ENCODE peak calls at places on chromosomes 5 and 9, in seven cellular contexts. One of them, this sample, is unnamed.

GRCh38 chr5:176901260-176902101 is 2.3 kb upstream of the HK3 start:
- DNase-seq in HFF-Myc: no peak
- DNase-seq in GM04504: no peak
- DNase-seq in AG09309: no peak
- DNase-seq in transverse colon: no peak
- DNase-seq in activated T-helper 1 cell treated with anti-CD3 and anti-CD28 coated beads, Interleukin-12 subunit alpha, Interleukin-12 subunit beta, Interleukin-2, Interleukin-4 antibody, amounts not matched to agents 30 ng/mL and 10 ng/mL and 1 ng/mL, durations not matched to agents 14 hours and 24 hours and 36 hours: no peak
- DNase-seq in hippocampal formation: no peak
- DNase-seq in this sample: no peak

GRCh38 chr5:7537573-7537972 is 141.6 kb downstream of the ADCY2 start:
- DNase-seq in transverse colon: no peak
- DNase-seq in GM04504: no peak
- DNase-seq in activated T-helper 1 cell treated with anti-CD3 and anti-CD28 coated beads, Interleukin-12 subunit alpha, Interleukin-12 subunit beta, Interleukin-2, Interleukin-4 antibody, amounts not matched to agents 30 ng/mL and 10 ng/mL and 1 ng/mL, durations not matched to agents 14 hours and 24 hours and 36 hours: no peak
- DNase-seq in hippocampal formation: no peak
- DNase-seq in AG09309: no peak
- DNase-seq in HFF-Myc: no peak
- DNase-seq in this sample: no peak

GRCh38 chr5:157059891-157060290 is 975 bp upstream of the HAVCR1 start:
- DNase-seq in activated T-helper 1 cell treated with anti-CD3 and anti-CD28 coated beads, Interleukin-12 subunit alpha, Interleukin-12 subunit beta, Interleukin-2, Interleukin-4 antibody, amounts not matched to agents 30 ng/mL and 10 ng/mL and 1 ng/mL, durations not matched to agents 14 hours and 24 hours and 36 hours: no peak
- DNase-seq in AG09309: peak; percentile 7
- DNase-seq in transverse colon: no peak
- DNase-seq in hippocampal formation: no peak
- DNase-seq in HFF-Myc: no peak
- DNase-seq in GM04504: no peak
- DNase-seq in this sample: no peak

GRCh38 chr9:113516840-113517577 is 53.5 kb downstream of the RGS3 start:
- DNase-seq in hippocampal formation: no peak
- DNase-seq in activated T-helper 1 cell treated with anti-CD3 and anti-CD28 coated beads, Interleukin-12 subunit alpha, Interleukin-12 subunit beta, Interleukin-2, Interleukin-4 antibody, amounts not matched to agents 30 ng/mL and 10 ng/mL and 1 ng/mL, durations not matched to agents 14 hours and 24 hours and 36 hours: peak; percentile 67
- DNase-seq in GM04504: no peak
- DNase-seq in AG09309: no peak
- DNase-seq in HFF-Myc: no peak
- DNase-seq in transverse colon: peak; percentile 63
- DNase-seq in this sample: no peak

GRCh38 chr5:175279506-175279905 is 164.5 kb downstream of the DRD1 start:
- DNase-seq in transverse colon: no peak
- DNase-seq in activated T-helper 1 cell treated with anti-CD3 and anti-CD28 coated beads, Interleukin-12 subunit alpha, Interleukin-12 subunit beta, Interleukin-2, Interleukin-4 antibody, amounts not matched to agents 30 ng/mL and 10 ng/mL and 1 ng/mL, durations not matched to agents 14 hours and 24 hours and 36 hours: no peak
- DNase-seq in GM04504: no peak
- DNase-seq in hippocampal formation: no peak
- DNase-seq in AG09309: no peak
- DNase-seq in HFF-Myc: no peak
- DNase-seq in this sample: no peak

GRCh38 chr5:141234109-141234508 is 11.0 kb downstream of the PCDHB14 start:
- DNase-seq in AG09309: no peak
- DNase-seq in HFF-Myc: no peak
- DNase-seq in activated T-helper 1 cell treated with anti-CD3 and anti-CD28 coated beads, Interleukin-12 subunit alpha, Interleukin-12 subunit beta, Interleukin-2, Interleukin-4 antibody, amounts not matched to agents 30 ng/mL and 10 ng/mL and 1 ng/mL, durations not matched to agents 14 hours and 24 hours and 36 hours: no peak
- DNase-seq in transverse colon: no peak
- DNase-seq in GM04504: no peak
- DNase-seq in hippocampal formation: no peak
- DNase-seq in this sample: no peak

GRCh38 chr5:40464461-40464860 is 215.3 kb upstream of the PTGER4 start:
- DNase-seq in GM04504: no peak
- DNase-seq in hippocampal formation: no peak
- DNase-seq in transverse colon: no peak
- DNase-seq in AG09309: no peak
- DNase-seq in HFF-Myc: no peak
- DNase-seq in activated T-helper 1 cell treated with anti-CD3 and anti-CD28 coated beads, Interleukin-12 subunit alpha, Interleukin-12 subunit beta, Interleukin-2, Interleukin-4 antibody, amounts not matched to agents 30 ng/mL and 10 ng/mL and 1 ng/mL, durations not matched to agents 14 hours and 24 hours and 36 hours: no peak
- DNase-seq in this sample: no peak

GRCh38 chr5:171432581-171433351 is 13.3 kb downstream of the FGF18 start:
- DNase-seq in AG09309: no peak
- DNase-seq in activated T-helper 1 cell treated with anti-CD3 and anti-CD28 coated beads, Interleukin-12 subunit alpha, Interleukin-12 subunit beta, Interleukin-2, Interleukin-4 antibody, amounts not matched to agents 30 ng/mL and 10 ng/mL and 1 ng/mL, durations not matched to agents 14 hours and 24 hours and 36 hours: no peak
- DNase-seq in GM04504: no peak
- DNase-seq in hippocampal formation: no peak
- DNase-seq in HFF-Myc: no peak
- DNase-seq in transverse colon: no peak
- DNase-seq in this sample: no peak

GRCh38 chr9:70563437-70564204 is 149.2 kb upstream of the KLF9 start:
- DNase-seq in GM04504: peak; percentile 77
- DNase-seq in HFF-Myc: no peak
- DNase-seq in transverse colon: peak; percentile 15
- DNase-seq in AG09309: peak; percentile 95
- DNase-seq in activated T-helper 1 cell treated with anti-CD3 and anti-CD28 coated beads, Interleukin-12 subunit alpha, Interleukin-12 subunit beta, Interleukin-2, Interleukin-4 antibody, amounts not matched to agents 30 ng/mL and 10 ng/mL and 1 ng/mL, durations not matched to agents 14 hours and 24 hours and 36 hours: peak; percentile 70
- DNase-seq in hippocampal formation: no peak
- DNase-seq in this sample: no peak

GRCh38 chr9:113934826-113935676 is 58.9 kb downstream of the ZNF618 start:
- DNase-seq in transverse colon: no peak
- DNase-seq in activated T-helper 1 cell treated with anti-CD3 and anti-CD28 coated beads, Interleukin-12 subunit alpha, Interleukin-12 subunit beta, Interleukin-2, Interleukin-4 antibody, amounts not matched to agents 30 ng/mL and 10 ng/mL and 1 ng/mL, durations not matched to agents 14 hours and 24 hours and 36 hours: no peak
- DNase-seq in HFF-Myc: no peak
- DNase-seq in GM04504: no peak
- DNase-seq in AG09309: no peak
- DNase-seq in hippocampal formation: no peak
- DNase-seq in this sample: no peak

GRCh38 chr5:34574976-34575467 is 81.1 kb upstream of the RAI14 start:
- DNase-seq in GM04504: no peak
- DNase-seq in AG09309: no peak
- DNase-seq in hippocampal formation: no peak
- DNase-seq in activated T-helper 1 cell treated with anti-CD3 and anti-CD28 coated beads, Interleukin-12 subunit alpha, Interleukin-12 subunit beta, Interleukin-2, Interleukin-4 antibody, amounts not matched to agents 30 ng/mL and 10 ng/mL and 1 ng/mL, durations not matched to agents 14 hours and 24 hours and 36 hours: no peak
- DNase-seq in HFF-Myc: no peak
- DNase-seq in transverse colon: no peak
- DNase-seq in this sample: no peak

GRCh38 chr9:134327671-134328231 is 1.5 kb downstream of the RXRA start:
- DNase-seq in HFF-Myc: no peak
- DNase-seq in activated T-helper 1 cell treated with anti-CD3 and anti-CD28 coated beads, Interleukin-12 subunit alpha, Interleukin-12 subunit beta, Interleukin-2, Interleukin-4 antibody, amounts not matched to agents 30 ng/mL and 10 ng/mL and 1 ng/mL, durations not matched to agents 14 hours and 24 hours and 36 hours: no peak
- DNase-seq in GM04504: no peak
- DNase-seq in AG09309: no peak
- DNase-seq in transverse colon: no peak
- DNase-seq in hippocampal formation: no peak
- DNase-seq in this sample: no peak

GRCh38 chr5:161420526-161420925 is 126.0 kb downstream of the GABRB2 start:
- DNase-seq in AG09309: no peak
- DNase-seq in transverse colon: no peak
- DNase-seq in activated T-helper 1 cell treated with anti-CD3 and anti-CD28 coated beads, Interleukin-12 subunit alpha, Interleukin-12 subunit beta, Interleukin-2, Interleukin-4 antibody, amounts not matched to agents 30 ng/mL and 10 ng/mL and 1 ng/mL, durations not matched to agents 14 hours and 24 hours and 36 hours: no peak
- DNase-seq in hippocampal formation: no peak
- DNase-seq in HFF-Myc: no peak
- DNase-seq in GM04504: no peak
- DNase-seq in this sample: no peak

GRCh38 chr9:99075246-99075912 is 29.5 kb upstream of the TGFBR1 start:
- DNase-seq in AG09309: no peak
- DNase-seq in transverse colon: no peak
- DNase-seq in HFF-Myc: no peak
- DNase-seq in hippocampal formation: no peak
- DNase-seq in activated T-helper 1 cell treated with anti-CD3 and anti-CD28 coated beads, Interleukin-12 subunit alpha, Interleukin-12 subunit beta, Interleukin-2, Interleukin-4 antibody, amounts not matched to agents 30 ng/mL and 10 ng/mL and 1 ng/mL, durations not matched to agents 14 hours and 24 hours and 36 hours: no peak
- DNase-seq in GM04504: no peak
- DNase-seq in this sample: peak; percentile 77

GRCh38 chr5:132830436-132831094 is at the start of gene SHROOM1:
- DNase-seq in GM04504: no peak
- DNase-seq in HFF-Myc: no peak
- DNase-seq in activated T-helper 1 cell treated with anti-CD3 and anti-CD28 coated beads, Interleukin-12 subunit alpha, Interleukin-12 subunit beta, Interleukin-2, Interleukin-4 antibody, amounts not matched to agents 30 ng/mL and 10 ng/mL and 1 ng/mL, durations not matched to agents 14 hours and 24 hours and 36 hours: peak; percentile 20
- DNase-seq in AG09309: no peak
- DNase-seq in transverse colon: peak; percentile 82
- DNase-seq in hippocampal formation: peak; percentile 37
- DNase-seq in this sample: no peak

GRCh38 chr9:130590305-130590704 is 10.9 kb downstream of the FUBP3 start:
- DNase-seq in hippocampal formation: no peak
- DNase-seq in activated T-helper 1 cell treated with anti-CD3 and anti-CD28 coated beads, Interleukin-12 subunit alpha, Interleukin-12 subunit beta, Interleukin-2, Interleukin-4 antibody, amounts not matched to agents 30 ng/mL and 10 ng/mL and 1 ng/mL, durations not matched to agents 14 hours and 24 hours and 36 hours: no peak
- DNase-seq in HFF-Myc: no peak
- DNase-seq in GM04504: no peak
- DNase-seq in AG09309: no peak
- DNase-seq in transverse colon: no peak
- DNase-seq in this sample: no peak

GRCh38 chr9:29213374-29214161 is 1640.3 kb upstream of the C9orf72 start:
- DNase-seq in HFF-Myc: no peak
- DNase-seq in transverse colon: no peak
- DNase-seq in hippocampal formation: no peak
- DNase-seq in GM04504: no peak
- DNase-seq in activated T-helper 1 cell treated with anti-CD3 and anti-CD28 coated beads, Interleukin-12 subunit alpha, Interleukin-12 subunit beta, Interleukin-2, Interleukin-4 antibody, amounts not matched to agents 30 ng/mL and 10 ng/mL and 1 ng/mL, durations not matched to agents 14 hours and 24 hours and 36 hours: no peak
- DNase-seq in AG09309: no peak
- DNase-seq in this sample: no peak

GRCh38 chr5:179345429-179346321 is at the start of gene ADAMTS2:
- DNase-seq in transverse colon: peak; percentile 50
- DNase-seq in GM04504: no peak
- DNase-seq in HFF-Myc: no peak
- DNase-seq in hippocampal formation: peak; percentile 29
- DNase-seq in AG09309: no peak
- DNase-seq in activated T-helper 1 cell treated with anti-CD3 and anti-CD28 coated beads, Interleukin-12 subunit alpha, Interleukin-12 subunit beta, Interleukin-2, Interleukin-4 antibody, amounts not matched to agents 30 ng/mL and 10 ng/mL and 1 ng/mL, durations not matched to agents 14 hours and 24 hours and 36 hours: no peak
- DNase-seq in this sample: no peak

GRCh38 chr9:110214090-110214489 is 6.1 kb upstream of the C9orf152 start:
- DNase-seq in activated T-helper 1 cell treated with anti-CD3 and anti-CD28 coated beads, Interleukin-12 subunit alpha, Interleukin-12 subunit beta, Interleukin-2, Interleukin-4 antibody, amounts not matched to agents 30 ng/mL and 10 ng/mL and 1 ng/mL, durations not matched to agents 14 hours and 24 hours and 36 hours: no peak
- DNase-seq in AG09309: peak; percentile 17
- DNase-seq in HFF-Myc: no peak
- DNase-seq in transverse colon: no peak
- DNase-seq in GM04504: no peak
- DNase-seq in hippocampal formation: no peak
- DNase-seq in this sample: no peak

GRCh38 chr5:149434162-149435014 is 55.3 kb upstream of the IL17B start:
- DNase-seq in activated T-helper 1 cell treated with anti-CD3 and anti-CD28 coated beads, Interleukin-12 subunit alpha, Interleukin-12 subunit beta, Interleukin-2, Interleukin-4 antibody, amounts not matched to agents 30 ng/mL and 10 ng/mL and 1 ng/mL, durations not matched to agents 14 hours and 24 hours and 36 hours: peak; percentile 21
- DNase-seq in transverse colon: peak; percentile 67
- DNase-seq in GM04504: no peak
- DNase-seq in hippocampal formation: peak; percentile 21
- DNase-seq in HFF-Myc: no peak
- DNase-seq in AG09309: no peak
- DNase-seq in this sample: no peak

GRCh38 chr5:131998431-131999040 is 12.9 kb downstream of the ACSL6 start:
- DNase-seq in transverse colon: no peak
- DNase-seq in HFF-Myc: no peak
- DNase-seq in hippocampal formation: no peak
- DNase-seq in GM04504: no peak
- DNase-seq in AG09309: no peak
- DNase-seq in activated T-helper 1 cell treated with anti-CD3 and anti-CD28 coated beads, Interleukin-12 subunit alpha, Interleukin-12 subunit beta, Interleukin-2, Interleukin-4 antibody, amounts not matched to agents 30 ng/mL and 10 ng/mL and 1 ng/mL, durations not matched to agents 14 hours and 24 hours and 36 hours: no peak
- DNase-seq in this sample: no peak

GRCh38 chr5:82494942-82495341 is 216.8 kb upstream of the RPS23 start:
- DNase-seq in hippocampal formation: no peak
- DNase-seq in transverse colon: no peak
- DNase-seq in AG09309: no peak
- DNase-seq in HFF-Myc: no peak
- DNase-seq in activated T-helper 1 cell treated with anti-CD3 and anti-CD28 coated beads, Interleukin-12 subunit alpha, Interleukin-12 subunit beta, Interleukin-2, Interleukin-4 antibody, amounts not matched to agents 30 ng/mL and 10 ng/mL and 1 ng/mL, durations not matched to agents 14 hours and 24 hours and 36 hours: no peak
- DNase-seq in GM04504: no peak
- DNase-seq in this sample: no peak

GRCh38 chr9:93587651-93588347 is 11.4 kb downstream of the PHF2 start:
- DNase-seq in AG09309: no peak
- DNase-seq in activated T-helper 1 cell treated with anti-CD3 and anti-CD28 coated beads, Interleukin-12 subunit alpha, Interleukin-12 subunit beta, Interleukin-2, Interleukin-4 antibody, amounts not matched to agents 30 ng/mL and 10 ng/mL and 1 ng/mL, durations not matched to agents 14 hours and 24 hours and 36 hours: no peak
- DNase-seq in hippocampal formation: no peak
- DNase-seq in GM04504: no peak
- DNase-seq in HFF-Myc: no peak
- DNase-seq in transverse colon: no peak
- DNase-seq in this sample: no peak

GRCh38 chr5:141039517-141039916 is 11.7 kb upstream of the PCDHB1 start:
- DNase-seq in GM04504: no peak
- DNase-seq in AG09309: no peak
- DNase-seq in hippocampal formation: no peak
- DNase-seq in HFF-Myc: no peak
- DNase-seq in activated T-helper 1 cell treated with anti-CD3 and anti-CD28 coated beads, Interleukin-12 subunit alpha, Interleukin-12 subunit beta, Interleukin-2, Interleukin-4 antibody, amounts not matched to agents 30 ng/mL and 10 ng/mL and 1 ng/mL, durations not matched to agents 14 hours and 24 hours and 36 hours: no peak
- DNase-seq in transverse colon: no peak
- DNase-seq in this sample: no peak

GRCh38 chr5:179858241-179858585 is 404 bp downstream of the MRNIP start:
- DNase-seq in GM04504: no peak
- DNase-seq in activated T-helper 1 cell treated with anti-CD3 and anti-CD28 coated beads, Interleukin-12 subunit alpha, Interleukin-12 subunit beta, Interleukin-2, Interleukin-4 antibody, amounts not matched to agents 30 ng/mL and 10 ng/mL and 1 ng/mL, durations not matched to agents 14 hours and 24 hours and 36 hours: peak; percentile 39
- DNase-seq in AG09309: no peak
- DNase-seq in transverse colon: peak; percentile 55
- DNase-seq in HFF-Myc: no peak
- DNase-seq in hippocampal formation: no peak
- DNase-seq in this sample: no peak

GRCh38 chr5:159098285-159099048 is 1.2 kb downstream of the EBF1 start:
- DNase-seq in activated T-helper 1 cell treated with anti-CD3 and anti-CD28 coated beads, Interleukin-12 subunit alpha, Interleukin-12 subunit beta, Interleukin-2, Interleukin-4 antibody, amounts not matched to agents 30 ng/mL and 10 ng/mL and 1 ng/mL, durations not matched to agents 14 hours and 24 hours and 36 hours: no peak
- DNase-seq in hippocampal formation: no peak
- DNase-seq in HFF-Myc: no peak
- DNase-seq in GM04504: no peak
- DNase-seq in transverse colon: no peak
- DNase-seq in AG09309: no peak
- DNase-seq in this sample: no peak

GRCh38 chr9:19466268-19466639 is 57.4 kb downstream of the ACER2 start:
- DNase-seq in AG09309: no peak
- DNase-seq in HFF-Myc: no peak
- DNase-seq in transverse colon: no peak
- DNase-seq in GM04504: no peak
- DNase-seq in hippocampal formation: no peak
- DNase-seq in activated T-helper 1 cell treated with anti-CD3 and anti-CD28 coated beads, Interleukin-12 subunit alpha, Interleukin-12 subunit beta, Interleukin-2, Interleukin-4 antibody, amounts not matched to agents 30 ng/mL and 10 ng/mL and 1 ng/mL, durations not matched to agents 14 hours and 24 hours and 36 hours: no peak
- DNase-seq in this sample: no peak

GRCh38 chr5:112419050-112419595 is at the start of gene EPB41L4A:
- DNase-seq in activated T-helper 1 cell treated with anti-CD3 and anti-CD28 coated beads, Interleukin-12 subunit alpha, Interleukin-12 subunit beta, Interleukin-2, Interleukin-4 antibody, amounts not matched to agents 30 ng/mL and 10 ng/mL and 1 ng/mL, durations not matched to agents 14 hours and 24 hours and 36 hours: no peak
- DNase-seq in hippocampal formation: peak; percentile 32
- DNase-seq in GM04504: no peak
- DNase-seq in HFF-Myc: no peak
- DNase-seq in AG09309: no peak
- DNase-seq in transverse colon: peak; percentile 26
- DNase-seq in this sample: no peak